ENCODE peak calls at places on chromosomes 6 and 20, in five cellular contexts. N is IMR-90, X is aorta, P is GM23248, V is cardiac muscle cell. Y is an unnamed sample.
A peak's percentile ranks its signal among the peaks of the same experiment; 100 is the strongest.

GRCh38 chr6:84625510-84625909 is 138.9 kb downstream of the TBX18 start:
- DNase-seq in N (no peak), X (no peak), P (no peak), V (no peak), Y (no peak)

GRCh38 chr6:169801396-169802160 is 50.2 kb downstream of the ERMARD start:
- DNase-seq in N (no peak), X (no peak), P (no peak), V (no peak), Y (no peak)

GRCh38 chr20:19769516-19769915 is 11.5 kb downstream of the RIN2 start:
- DNase-seq in N (no peak), X (no peak), P (no peak), V (no peak), Y (no peak)

GRCh38 chr6:130965657-130966056 is 97.4 kb downstream of the EPB41L2 start:
- DNase-seq in N (peak; percentile 64), X (no peak), P (peak; percentile 85), V (no peak), Y (no peak)

GRCh38 chr6:166258854-166259276 is 49.3 kb downstream of the PRR18 start:
- DNase-seq in N (no peak), X (no peak), P (no peak), V (no peak), Y (peak; percentile 81)

GRCh38 chr6:33620158-33620583 is 951 bp upstream of the ITPR3 start:
- DNase-seq in N (no peak), X (no peak), P (peak; percentile 67), V (no peak), Y (peak; percentile 80)

GRCh38 chr6:36247691-36248090 is 22.2 kb upstream of the PNPLA1 start:
- DNase-seq in N (peak; percentile 61), X (peak; percentile 30), P (peak; percentile 80), V (no peak), Y (no peak)

GRCh38 chr20:7775072-7775471 is 165.2 kb downstream of the HAO1 start:
- DNase-seq in N (peak; percentile 3), X (no peak), P (peak; percentile 40), V (no peak), Y (no peak)

GRCh38 chr6:139568157-139568955 is 193.9 kb upstream of the CITED2 start:
- DNase-seq in N (no peak), X (no peak), P (peak; percentile 44), V (no peak), Y (no peak)

GRCh38 chr20:31845300-31845863 is at the start of gene FOXS1:
- DNase-seq in N (no peak), X (peak; percentile 92), P (no peak), V (peak; percentile 78), Y (no peak)

GRCh38 chr6:96089173-96089572 is 73.4 kb downstream of the FUT9 start:
- DNase-seq in N (no peak), X (no peak), P (no peak), V (peak; percentile 37), Y (no peak)

GRCh38 chr20:57429579-57430202 is 38.5 kb downstream of the RBM38 start:
- DNase-seq in N (peak; percentile 63), X (no peak), P (peak; percentile 74), V (no peak), Y (peak; percentile 29)

GRCh38 chr20:14337400-14338171 is at the start of gene FLRT3:
- DNase-seq in N (peak; percentile 96), X (peak; percentile 81), P (peak; percentile 96), V (peak; percentile 94), Y (peak; percentile 69)

GRCh38 chr6:33490198-33490597 is 35.8 kb downstream of the ZBTB9 start:
- DNase-seq in N (no peak), X (no peak), P (no peak), V (peak; percentile 8), Y (no peak)

GRCh38 chr6:137840252-137840651 is 26.8 kb upstream of the TNFAIP3 start:
- DNase-seq in N (no peak), X (no peak), P (no peak), V (no peak), Y (no peak)

GRCh38 chr6:137894779-137895385 is 27.8 kb downstream of the TNFAIP3 start:
- DNase-seq in N (peak; percentile 73), X (no peak), P (peak; percentile 86), V (no peak), Y (no peak)

GRCh38 chr6:99178168-99178567 is 171.3 kb downstream of the FAXC start:
- DNase-seq in N (no peak), X (no peak), P (no peak), V (no peak), Y (no peak)

GRCh38 chr6:90611996-90612690 is 25.3 kb upstream of the MAP3K7 start:
- DNase-seq in N (no peak), X (peak; percentile 39), P (no peak), V (no peak), Y (no peak)

GRCh38 chr20:62879275-62880146 is 17.9 kb upstream of the TCFL5 start:
- DNase-seq in N (no peak), X (peak; percentile 76), P (no peak), V (no peak), Y (no peak)
- H3K4me3 ChIP-seq in N (no peak overlapping the region), X (no peak overlapping the region), P (no peak overlapping the region), V (no peak overlapping the region), Y (no peak overlapping the region)

GRCh38 chr6:105600342-105601293 is 197.7 kb upstream of the PREP start:
- DNase-seq in N (peak; percentile 91), X (no peak), P (peak; percentile 61), V (peak; percentile 45), Y (no peak)
- H3K27ac ChIP-seq in N (peak overlapping the region; percentile 88), X (peak overlapping the region; percentile 82), P (peak overlapping the region; percentile 95), V (no peak overlapping the region), Y (peak overlapping the region; percentile 66)

GRCh38 chr20:62927128-62927705 is 912 bp upstream of the DIDO1 start:
- DNase-seq in N (no peak), X (peak; percentile 59), P (no peak), V (no peak), Y (no peak)
- H3K4me1 ChIP-seq in N (peaks cover 22% of the 10 kb centered on the region), X (peaks cover 1% of the 10 kb centered on the region), P (peaks cover 43% of the 10 kb centered on the region), V (peaks cover 16% of the 10 kb centered on the region), Y (peaks cover 65% of the 10 kb centered on the region)

GRCh38 chr6:56720882-56721281 is 78.2 kb upstream of the DST start:
- DNase-seq in N (no peak), X (no peak), P (no peak), V (no peak), Y (no peak)
- H3K4me3 ChIP-seq in N (no peak overlapping the region), X (no peak overlapping the region), P (no peak overlapping the region), V (no peak overlapping the region), Y (no peak overlapping the region)

GRCh38 chr6:121305957-121306607 is 28.2 kb downstream of the TBC1D32 start:
- DNase-seq in N (peak; percentile 25), X (no peak), P (peak; percentile 53), V (peak; percentile 50), Y (no peak)

GRCh38 chr6:121297699-121298098 is 36.6 kb downstream of the TBC1D32 start:
- DNase-seq in N (peak; percentile 48), X (no peak), P (peak; percentile 13), V (no peak), Y (no peak)

GRCh38 chr6:121302882-121303281 is 31.4 kb downstream of the TBC1D32 start:
- DNase-seq in N (no peak), X (no peak), P (no peak), V (no peak), Y (no peak)
- H3K27ac ChIP-seq in N (no peak overlapping the region), X (no peak overlapping the region), P (no peak overlapping the region), V (no peak overlapping the region), Y (no peak overlapping the region)

GRCh38 chr20:1334370-1334731 is 5.4 kb upstream of the SDCBP2 start:
- DNase-seq in N (no peak), X (no peak), P (no peak), V (no peak), Y (no peak)
- H3K4me1 ChIP-seq in N (peaks cover 9% of the 10 kb centered on the region), X (no peaks in the 10 kb centered on the region), P (peaks cover 29% of the 10 kb centered on the region), V (no peaks in the 10 kb centered on the region), Y (peaks cover 69% of the 10 kb centered on the region)

DNA sequence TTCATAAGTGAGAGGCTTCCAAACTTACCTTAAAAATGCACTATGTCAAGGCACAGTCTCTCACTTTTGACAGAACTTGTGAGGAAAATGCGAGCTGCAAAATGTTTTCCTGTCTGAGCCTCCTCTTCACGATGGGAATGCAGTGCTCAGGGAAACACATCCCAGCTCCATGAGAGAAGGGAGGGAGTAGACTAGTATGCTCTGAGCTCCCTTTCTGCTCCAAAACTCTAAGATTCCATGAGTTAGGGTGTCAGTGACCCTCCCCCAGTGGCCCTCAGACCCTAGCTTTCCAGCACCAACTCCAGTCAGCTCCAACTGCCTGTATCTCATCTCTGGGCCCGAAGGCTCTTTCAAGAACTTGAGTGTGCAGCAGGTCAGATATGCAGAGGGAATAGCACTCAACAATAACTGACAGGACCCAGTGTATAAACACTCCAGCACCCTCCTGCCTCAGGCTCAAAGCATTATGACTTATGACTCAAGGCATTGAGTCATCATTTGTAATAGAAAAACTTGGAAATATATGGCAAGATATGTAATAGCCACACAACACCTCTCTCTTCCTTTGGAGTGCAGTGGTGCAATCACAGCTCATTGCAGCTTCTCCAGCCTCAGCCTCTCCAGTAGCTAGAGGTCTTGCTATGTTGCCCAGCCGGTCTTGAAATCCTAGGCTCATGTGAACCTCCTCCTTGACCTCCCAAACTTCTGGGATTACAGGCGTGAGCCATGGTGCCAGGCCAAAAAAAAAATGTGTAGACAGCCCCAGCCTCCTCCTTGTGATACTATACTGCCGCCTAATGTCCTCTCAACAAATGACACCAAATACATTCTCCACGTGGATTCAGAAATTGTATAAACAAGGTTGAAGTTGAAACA is 16.7 kb upstream of the ENTPD6 start:
- DNase-seq in N (peak; percentile 91), X (no peak), P (peak; percentile 92), V (peak; percentile 55), Y (peak; percentile 69)
- H3K4me3 ChIP-seq in N (no peak overlapping the region), X (no peak overlapping the region), P (no peak overlapping the region), V (no peak overlapping the region), Y (no peak overlapping the region)

DNA sequence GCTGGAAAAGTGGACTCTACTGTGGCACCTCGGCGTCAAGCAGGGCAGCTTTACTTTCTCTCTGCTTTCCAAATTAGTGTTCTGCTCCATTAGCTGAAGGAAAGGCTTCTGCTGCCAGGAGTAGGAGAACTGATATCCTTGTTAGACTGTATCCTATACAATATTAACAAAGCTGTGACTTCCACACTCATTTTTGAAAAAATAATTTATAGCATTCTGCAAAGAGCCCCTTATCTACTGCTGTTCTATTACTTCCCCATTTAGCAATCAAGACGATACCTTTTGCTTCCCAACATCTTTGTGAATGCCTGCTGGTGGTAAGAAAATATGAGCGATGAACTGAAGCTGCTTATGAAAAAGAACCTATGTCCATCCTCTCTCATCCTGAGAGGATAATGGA is 151.1 kb downstream of the UBE3D start:
- DNase-seq in N (no peak), X (no peak), P (no peak), V (no peak), Y (no peak)
- H3K27ac ChIP-seq in N (no peak overlapping the region), X (no peak overlapping the region), P (no peak overlapping the region), V (no peak overlapping the region), Y (no peak overlapping the region)

GRCh38 chr6:129692467-129692866 is 17.5 kb downstream of the ARHGAP18 start:
- DNase-seq in N (no peak), X (no peak), P (no peak), V (no peak), Y (no peak)
- H3K4me1 ChIP-seq in N (peaks cover 11% of the 10 kb centered on the region), X (no peaks in the 10 kb centered on the region), P (peaks cover 21% of the 10 kb centered on the region), V (no peaks in the 10 kb centered on the region), Y (peaks cover 73% of the 10 kb centered on the region)